ENCODE peak calls at places on chromosomes 13 and 19, in five cellular contexts. X is aorta, A is Peyer's patch, S is endothelial cell of umbilical vein, C is left lung. U is an unnamed sample.

GRCh38 chr19:43464089-43464775 is 1.2 kb downstream of the LYPD3 start:
- DNase-seq in C (peak; percentile 90), A (peak; percentile 84), X (peak; percentile 92), S (no peak), U (peak; percentile 71)

GRCh38 chr13:30898721-30899188 is 7.3 kb upstream of the MEDAG start:
- DNase-seq in A (no peak), X (peak; percentile 79), C (no peak), S (peak; percentile 99), U (peak; percentile 67)

GRCh38 chr13:67139551-67139950 is 90.6 kb downstream of the PCDH9 start:
- DNase-seq in S (no peak), C (no peak), A (no peak), X (no peak), U (no peak)

GRCh38 chr13:111664060-111664459 is 343.6 kb downstream of the TEX29 start:
- DNase-seq in S (no peak), X (no peak), A (peak; percentile 37), C (no peak), U (no peak)

GRCh38 chr13:43763143-43763759 is 23.5 kb downstream of the ENOX1 start:
- DNase-seq in S (no peak), A (no peak), X (no peak), C (no peak), U (no peak)

GRCh38 chr13:84658881-84659661 is 776.8 kb upstream of the SLITRK1 start:
- DNase-seq in C (no peak), A (no peak), X (no peak), S (no peak), U (no peak)

GRCh38 chr13:47121092-47121763 is 224.4 kb upstream of the HTR2A start:
- DNase-seq in S (no peak), C (no peak), A (no peak), X (no peak), U (no peak)

GRCh38 chr19:7500811-7501450 is 12.1 kb upstream of the PEX11G start:
- DNase-seq in X (no peak), A (peak; percentile 86), S (peak; percentile 47), C (peak; percentile 86), U (no peak)

GRCh38 chr19:37572203-37572602 is 22.4 kb downstream of the ZNF571 start:
- DNase-seq in C (no peak), A (no peak), S (no peak), X (no peak), U (no peak)

GRCh38 chr19:31543456-31543855 is 194.2 kb upstream of the TSHZ3 start:
- DNase-seq in X (no peak), C (no peak), A (no peak), S (no peak), U (no peak)

GRCh38 chr19:46746281-46746965 is at the start of gene STRN4:
- DNase-seq in C (peak; percentile 91), A (peak; percentile 78), S (no peak), X (no peak), U (no peak)

GRCh38 chr13:95007322-95007721 is 293.9 kb downstream of the ABCC4 start:
- DNase-seq in S (no peak), A (no peak), X (no peak), C (no peak), U (no peak)

GRCh38 chr19:12543855-12544254 is 7.4 kb downstream of the ZNF564 start:
- DNase-seq in X (no peak), A (no peak), C (no peak), S (no peak), U (no peak)

GRCh38 chr13:19150712-19151228 is 30.9 kb downstream of the TUBA3C start:
- DNase-seq in A (no peak), C (no peak), S (no peak), X (no peak), U (no peak)

GRCh38 chr19:17214531-17215124 is 529 bp upstream of the USE1 start:
- DNase-seq in A (no peak), C (no peak), S (peak; percentile 11), X (no peak), U (no peak)

GRCh38 chr13:94199135-94199534 is 280.3 kb downstream of the DCT start:
- DNase-seq in C (no peak), A (no peak), X (no peak), S (no peak), U (no peak)

GRCh38 chr19:15378529-15379082 is 981 bp downstream of the AKAP8 start:
- DNase-seq in S (peak; percentile 43), A (peak; percentile 78), X (no peak), C (peak; percentile 85), U (peak; percentile 30)

GRCh38 chr19:37977992-37978391 is 71.0 kb downstream of the SIPA1L3 start:
- DNase-seq in A (no peak), S (peak; percentile 37), C (no peak), X (peak; percentile 31), U (no peak)

GRCh38 chr13:45121421-45121820 is 1.1 kb downstream of the GTF2F2 start:
- DNase-seq in S (peak; percentile 41), X (no peak), C (no peak), A (no peak), U (no peak)

GRCh38 chr13:27522847-27523246 is 72.5 kb upstream of the MTIF3 start:
- DNase-seq in S (no peak), C (no peak), A (no peak), X (no peak), U (no peak)

GRCh38 chr19:28387507-28387906 is 825.4 kb downstream of the UQCRFS1 start:
- DNase-seq in A (no peak), X (no peak), C (no peak), S (no peak), U (no peak)

GRCh38 chr13:20451397-20451796 is 74.3 kb downstream of the CRYL1 start:
- DNase-seq in C (no peak), A (no peak), S (no peak), X (no peak), U (no peak)

GRCh38 chr19:1145635-1146417 is 28.2 kb downstream of the SBNO2 start:
- DNase-seq in X (no peak), S (no peak), A (no peak), C (peak; percentile 72), U (no peak)
- H3K36me3 ChIP-seq in X (no peaks in the 10 kb centered on the region), S (peaks cover 22% of the 10 kb centered on the region), A (peaks cover 67% of the 10 kb centered on the region), C (peaks cover 86% of the 10 kb centered on the region), U (peaks cover 83% of the 10 kb centered on the region)

GRCh38 chr13:49184621-49185020 is 35.5 kb upstream of the MLNR start:
- DNase-seq in C (no peak), S (no peak), A (no peak), X (no peak), U (no peak)
- H3K36me3 ChIP-seq in C (peaks cover 54% of the 10 kb centered on the region), S (peaks cover 6% of the 10 kb centered on the region), A (peaks cover 62% of the 10 kb centered on the region), X (no peaks in the 10 kb centered on the region), U (peaks cover 74% of the 10 kb centered on the region)

DNA sequence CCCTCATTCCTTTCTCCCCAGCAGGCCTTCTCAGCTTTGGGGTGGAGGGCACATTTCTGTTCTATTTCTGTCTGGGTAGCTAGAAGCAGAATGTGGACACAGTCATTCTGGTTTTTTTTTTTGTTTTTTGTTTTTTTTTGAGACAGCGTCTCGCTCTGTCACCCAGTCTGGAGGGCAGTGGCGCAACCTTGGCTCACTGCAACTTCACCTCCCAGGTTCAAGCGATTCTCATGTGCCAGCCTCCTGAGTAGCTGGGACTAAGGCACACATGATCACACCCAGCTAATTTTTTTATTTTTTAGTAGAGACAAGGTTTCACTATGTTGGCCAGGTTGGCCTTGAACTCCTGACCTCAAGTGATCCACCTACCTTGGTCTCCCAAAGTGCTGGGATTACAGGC is 20.3 kb downstream of the CLPTM1 start:
- DNase-seq in X (no peak), S (no peak), A (no peak), C (no peak), U (no peak)
- H3K36me3 ChIP-seq in X (peaks cover 24% of the 10 kb centered on the region), S (peaks cover 46% of the 10 kb centered on the region), A (peaks cover 88% of the 10 kb centered on the region), C (peaks cover 79% of the 10 kb centered on the region), U (peaks cover 81% of the 10 kb centered on the region)

DNA sequence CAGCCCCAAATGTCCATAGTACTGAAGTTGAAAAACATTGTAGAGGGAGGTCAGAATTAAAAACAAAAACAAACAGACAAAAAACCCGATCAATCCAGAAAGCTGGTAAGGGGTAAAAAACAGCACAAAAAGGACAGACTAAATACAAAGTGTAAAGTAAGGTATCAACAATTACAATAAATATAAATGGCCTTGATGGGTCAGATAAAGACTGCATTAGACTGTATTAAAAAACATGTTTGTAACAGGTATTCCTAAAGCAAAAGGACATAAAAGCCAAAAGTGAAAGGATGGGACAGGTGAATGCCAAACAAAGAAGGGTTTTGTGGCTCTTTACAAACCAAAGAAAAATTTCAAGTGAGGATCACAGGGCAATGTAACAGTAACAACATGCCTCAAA is 16.3 kb downstream of the ZNF329 start:
- DNase-seq in X (no peak), S (no peak), A (no peak), C (no peak), U (no peak)
- H3K36me3 ChIP-seq in X (peaks cover 25% of the 10 kb centered on the region), S (peaks cover 7% of the 10 kb centered on the region), A (peaks cover 100% of the 10 kb centered on the region), C (peaks cover 100% of the 10 kb centered on the region), U (peaks cover 66% of the 10 kb centered on the region)

DNA sequence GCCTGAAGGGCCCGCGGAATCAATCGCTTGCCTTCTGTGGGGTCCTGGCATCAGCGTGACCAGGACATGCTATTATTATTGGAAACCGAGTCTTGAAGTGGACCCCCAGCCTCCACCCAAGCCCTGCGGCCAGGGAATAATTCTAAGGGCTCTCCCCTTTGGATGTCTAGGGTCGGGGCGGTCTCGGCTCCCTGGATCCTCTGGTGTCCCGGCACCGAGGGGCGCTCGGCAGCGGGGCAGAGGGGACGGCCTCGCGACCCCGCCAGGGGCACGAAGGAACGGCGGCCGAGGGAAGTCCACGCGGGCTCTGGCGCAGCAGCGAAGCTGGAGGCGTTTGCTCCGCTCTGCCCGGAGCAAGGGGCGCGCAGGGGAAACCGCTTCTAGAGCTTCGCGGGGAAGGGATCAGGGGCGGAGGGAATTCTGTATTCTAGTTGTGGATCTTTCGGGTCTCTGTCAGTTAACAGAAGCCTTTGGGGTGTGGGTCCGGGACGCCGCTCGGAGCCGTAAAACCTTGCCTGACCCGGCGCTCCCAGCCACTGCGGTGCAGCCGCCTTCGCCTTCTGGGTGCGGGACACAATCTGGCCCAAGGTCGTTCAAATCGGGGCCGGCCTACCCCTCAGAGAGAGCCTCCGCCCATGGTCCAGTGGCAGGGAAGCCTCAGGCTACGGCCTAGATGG is 118.2 kb downstream of the KCNRG start:
- DNase-seq in C (no peak), A (no peak), X (no peak), S (no peak), U (no peak)
- H3K36me3 ChIP-seq in C (no peaks in the 10 kb centered on the region), A (no peaks in the 10 kb centered on the region), X (no peaks in the 10 kb centered on the region), S (no peaks in the 10 kb centered on the region), U (no peaks in the 10 kb centered on the region)